ENCODE peak calls at places on chromosome 15, in eight cellular contexts. One of them, this sample, is unnamed.

GRCh38 chr15:39830166-39830565 is 47.5 kb upstream of the FSIP1 start:
- DNase-seq in ACHN: no peak
- DNase-seq in iPS-NIHi11: no peak
- DNase-seq in GM23248: no peak
- DNase-seq in osteocyte: no peak
- DNase-seq in HEK293T: no peak
- DNase-seq in coronary artery: no peak
- DNase-seq in fibroblast of lung: no peak
- DNase-seq in this sample: no peak

GRCh38 chr15:70741107-70741511 is 22.2 kb downstream of the UACA start:
- DNase-seq in ACHN: no peak
- DNase-seq in GM23248: peak; percentile 89
- DNase-seq in iPS-NIHi11: no peak
- DNase-seq in coronary artery: peak; percentile 82
- DNase-seq in fibroblast of lung: peak; percentile 94
- DNase-seq in osteocyte: no peak
- DNase-seq in HEK293T: peak; percentile 16
- DNase-seq in this sample: peak; percentile 96

GRCh38 chr15:32867313-32867626 is 149.5 kb downstream of the GREM1 start:
- DNase-seq in ACHN: peak; percentile 80
- DNase-seq in HEK293T: no peak
- DNase-seq in fibroblast of lung: peak; percentile 95
- DNase-seq in iPS-NIHi11: no peak
- DNase-seq in GM23248: peak; percentile 92
- DNase-seq in coronary artery: no peak
- DNase-seq in osteocyte: no peak
- DNase-seq in this sample: peak; percentile 93

GRCh38 chr15:43930079-43930478 is 103.3 kb downstream of the WDR76 start:
- DNase-seq in coronary artery: no peak
- DNase-seq in iPS-NIHi11: peak; percentile 75
- DNase-seq in fibroblast of lung: no peak
- DNase-seq in osteocyte: no peak
- DNase-seq in HEK293T: peak; percentile 21
- DNase-seq in ACHN: peak; percentile 17
- DNase-seq in GM23248: peak; percentile 51
- DNase-seq in this sample: peak; percentile 50

GRCh38 chr15:31869640-31870335 is 160.5 kb upstream of the CHRNA7 start:
- DNase-seq in GM23248: peak; percentile 38
- DNase-seq in coronary artery: no peak
- DNase-seq in ACHN: no peak
- DNase-seq in fibroblast of lung: peak; percentile 10
- DNase-seq in HEK293T: no peak
- DNase-seq in iPS-NIHi11: no peak
- DNase-seq in osteocyte: no peak
- DNase-seq in this sample: peak; percentile 9

GRCh38 chr15:39213385-39213840 is 367.5 kb upstream of the THBS1 start:
- DNase-seq in osteocyte: no peak
- DNase-seq in GM23248: peak; percentile 69
- DNase-seq in HEK293T: no peak
- DNase-seq in iPS-NIHi11: peak; percentile 75
- DNase-seq in fibroblast of lung: peak; percentile 88
- DNase-seq in ACHN: no peak
- DNase-seq in coronary artery: no peak
- DNase-seq in this sample: peak; percentile 88

GRCh38 chr15:58568157-58568571 is 136.4 kb downstream of the LIPC start:
- DNase-seq in ACHN: no peak
- DNase-seq in HEK293T: no peak
- DNase-seq in fibroblast of lung: no peak
- DNase-seq in iPS-NIHi11: no peak
- DNase-seq in osteocyte: peak; percentile 44
- DNase-seq in coronary artery: no peak
- DNase-seq in GM23248: no peak
- DNase-seq in this sample: peak; percentile 54

GRCh38 chr15:37098468-37099320 is 1.7 kb downstream of the MEIS2 start:
- DNase-seq in GM23248: peak; percentile 81
- DNase-seq in osteocyte: peak; percentile 83
- DNase-seq in HEK293T: no peak
- DNase-seq in fibroblast of lung: peak; percentile 55
- DNase-seq in ACHN: peak; percentile 39
- DNase-seq in iPS-NIHi11: peak; percentile 27
- DNase-seq in coronary artery: no peak
- DNase-seq in this sample: peak; percentile 51